ENCODE peak calls at places on chromosomes 16 and 17, in four cellular contexts. J, S, F and O are unnamed samples.

GRCh38 chr17:82445542-82445941 is 5.0 kb downstream of the CYBC1 start:
- DNase-seq in J (no peak), S (no peak), F (no peak), O (no peak)

GRCh38 chr17:42387663-42388380 is 420 bp downstream of the STAT3 start:
- DNase-seq in J (peak; percentile 80), S (peak; percentile 41), F (no peak), O (no peak)

GRCh38 chr16:74865922-74866598 is 91.4 kb upstream of the FA2H start:
- DNase-seq in J (no peak), S (no peak), F (no peak), O (peak; percentile 37)

GRCh38 chr17:41486809-41487530 is 2.7 kb downstream of the KRT36 start:
- DNase-seq in J (no peak), F (no peak), S (no peak), O (no peak)

GRCh38 chr17:65022137-65022536 is 34.4 kb downstream of the GNA13 start:
- DNase-seq in S (no peak), F (no peak), J (no peak), O (no peak)

GRCh38 chr17:66441012-66441703 is 138.7 kb downstream of the PRKCA start:
- DNase-seq in J (no peak), S (no peak), F (no peak), O (no peak)

GRCh38 chr17:41505836-41506767 is 690 bp upstream of the KRT13 start:
- DNase-seq in S (no peak), J (no peak), F (no peak), O (no peak)

GRCh38 chr16:79299154-79299799 is 301.3 kb downstream of the MAF start:
- DNase-seq in J (no peak), F (no peak), S (no peak), O (no peak)

GRCh38 chr17:55271958-55272710 is 7.4 kb downstream of the HLF start:
- DNase-seq in S (no peak), J (no peak), F (no peak), O (no peak)

GRCh38 chr17:39602533-39603303 is 5.0 kb downstream of the NEUROD2 start:
- DNase-seq in F (no peak), S (no peak), J (no peak), O (no peak)

GRCh38 chr17:78458739-78459335 is 80.4 kb downstream of the PGS1 start:
- DNase-seq in S (no peak), J (no peak), F (no peak), O (no peak)

GRCh38 chr17:2202302-2202995 is 101.1 kb downstream of the SMG6 start:
- DNase-seq in J (no peak), F (peak; percentile 44), S (no peak), O (no peak)

GRCh38 chr17:18999911-19000310 is 4.7 kb downstream of the FAM83G start:
- DNase-seq in S (no peak), J (no peak), F (no peak), O (no peak)

GRCh38 chr17:80318166-80318565 is 57.5 kb downstream of the RNF213 start:
- DNase-seq in F (no peak), S (no peak), J (no peak), O (no peak)

GRCh38 chr16:3645108-3645503 is 9.4 kb upstream of the DNASE1 start:
- DNase-seq in J (peak; percentile 39), F (no peak), S (no peak), O (no peak)

GRCh38 chr17:47883589-47884426 is 12.2 kb upstream of the SP2 start:
- DNase-seq in J (no peak), S (no peak), F (no peak), O (no peak)

GRCh38 chr16:27863377-27863776 is 200.1 kb downstream of the GSG1L start:
- DNase-seq in J (no peak), S (no peak), F (no peak), O (no peak)

GRCh38 chr17:4856271-4856936 is 23.3 kb downstream of the MINK1 start:
- DNase-seq in S (no peak), F (no peak), J (no peak), O (no peak)

GRCh38 chr17:28533091-28533670 is 19.2 kb downstream of the UNC119 start:
- DNase-seq in S (no peak), F (no peak), J (no peak), O (no peak)

GRCh38 chr17:47929218-47930000 is 12.0 kb upstream of the PNPO start:
- DNase-seq in S (no peak), J (peak; percentile 74), F (no peak), O (no peak)

GRCh38 chr17:17206913-17207368 is 808 bp upstream of the PLD6 start:
- DNase-seq in S (no peak), F (peak; percentile 64), J (no peak), O (no peak)

GRCh38 chr16:582614-583331 is 7.1 kb upstream of the RAB40C start:
- DNase-seq in F (no peak), S (no peak), J (no peak), O (no peak)

GRCh38 chr16:63287411-63287810 is 1251.2 kb upstream of the CDH8 start:
- DNase-seq in F (no peak), S (no peak), J (no peak), O (no peak)

GRCh38 chr16:63292036-63292435 is 1255.8 kb upstream of the CDH8 start:
- DNase-seq in J (peak; percentile 64), F (no peak), S (no peak), O (no peak)

DNA sequence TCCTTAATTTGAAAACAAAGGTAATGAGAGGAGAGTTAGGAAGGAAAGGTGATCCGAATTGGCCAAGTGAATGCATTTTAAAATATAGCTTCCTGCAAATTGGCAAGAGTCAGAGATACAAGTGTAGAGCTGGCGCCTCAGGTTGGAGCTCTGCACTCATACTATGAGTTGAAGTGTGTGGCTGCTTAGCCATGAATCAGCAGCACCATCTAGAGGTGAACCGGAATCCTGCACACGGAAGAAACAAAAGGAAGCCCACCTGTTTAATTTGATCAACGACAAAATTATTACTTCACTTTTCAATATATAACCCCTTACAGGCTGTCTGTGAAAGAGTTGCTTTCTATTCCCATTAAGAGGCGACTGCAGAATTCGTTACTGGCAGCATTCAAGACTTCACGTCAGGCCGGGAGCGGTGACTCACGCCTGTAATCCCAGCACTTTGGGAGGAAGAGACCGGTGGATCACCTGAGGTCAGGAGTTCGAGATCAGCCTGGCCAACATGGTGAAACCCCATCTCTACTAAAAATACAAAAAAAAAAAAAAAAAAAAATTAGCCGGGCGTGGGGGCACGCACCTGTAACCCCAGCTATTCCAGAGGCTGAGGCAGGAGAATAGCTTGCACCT is 1253.7 kb upstream of the CDH8 start:
- DNase-seq in F (no peak), J (peak; percentile 60), S (peak; percentile 9), O (peak; percentile 0)
- TF ChIP-seq CTCF in F (peak; percentile 87), J (no peak), S (peak; percentile 48), O (no peak)

GRCh38 chr17:35051579-35052239 is 11.8 kb downstream of the RFFL start:
- DNase-seq in J (no peak), F (no peak), S (peak; percentile 61), O (peak; percentile 50)
- H3K4me3 ChIP-seq in J (no peak overlapping the region), F (no peak overlapping the region), S (no peak overlapping the region), O (no peak overlapping the region)

DNA sequence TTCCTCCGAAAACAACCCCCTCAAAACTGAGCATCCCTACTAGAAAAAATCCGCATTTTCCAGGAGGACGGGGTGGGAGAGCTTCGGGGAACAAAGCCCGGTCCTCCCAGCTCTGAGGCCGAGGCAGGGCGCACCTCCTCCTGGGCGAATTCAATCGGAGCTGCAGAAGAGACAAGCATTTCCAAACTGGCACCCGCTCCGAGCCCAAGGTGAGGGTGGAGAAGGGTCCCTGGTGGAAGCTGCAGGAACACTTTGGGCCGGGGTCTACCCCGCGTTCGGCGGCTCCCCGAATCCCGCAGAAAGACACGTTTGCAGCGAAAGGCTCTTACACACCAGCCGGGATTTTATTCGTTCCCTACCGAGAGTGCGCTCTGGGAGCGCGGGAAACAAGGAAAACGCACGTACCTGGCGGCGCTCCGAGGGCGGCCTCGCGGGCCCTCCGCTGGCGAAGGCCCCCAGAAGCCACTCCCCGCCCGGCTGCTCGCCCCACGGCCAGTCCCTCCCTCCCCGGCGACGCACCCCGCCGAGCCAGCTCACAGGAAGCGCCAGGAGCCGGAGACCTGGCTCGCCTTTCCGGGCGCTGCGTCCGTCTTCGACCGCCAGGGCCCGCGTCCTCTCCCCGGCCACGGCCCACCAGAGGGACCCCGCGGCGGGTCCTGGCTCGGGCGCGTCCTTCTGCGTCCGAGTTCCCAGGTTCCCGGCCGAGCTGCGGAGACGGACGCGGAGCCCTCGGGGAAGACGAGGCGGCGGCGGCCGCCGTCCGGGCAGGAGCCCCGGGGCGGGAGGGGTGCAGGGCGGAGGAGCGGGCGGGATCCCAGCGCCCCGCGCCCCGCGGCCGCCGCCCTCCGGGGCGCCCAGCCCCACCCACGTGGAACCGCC is 49.8 kb upstream of the BAHCC1 start:
- DNase-seq in S (peak; percentile 92), J (peak; percentile 97), F (peak; percentile 91), O (peak; percentile 93)
- TF ChIP-seq CTCF in S (peak; percentile 33), J (peak; percentile 50), F (peak; percentile 43), O (peak; percentile 22)

GRCh38 chr17:35448214-35448898 is at the start of gene SLFN13:
- DNase-seq in J (peak; percentile 90), S (peak; percentile 60), F (peak; percentile 81), O (peak; percentile 8)
- H3K4me3 ChIP-seq in J (peak within 1 kb of the TSS; percentile 60), S (peak within 1 kb of the TSS; percentile 57), F (peak within 1 kb of the TSS; percentile 38), O (peak within 1 kb of the TSS; percentile 53)

GRCh38 chr17:3693099-3693498 is 2.9 kb downstream of the P2RX5 start:
- DNase-seq in F (no peak), J (no peak), S (no peak), O (no peak)

GRCh38 chr17:3690094-3690715 is 5.8 kb downstream of the P2RX5 start:
- DNase-seq in S (no peak), J (no peak), F (no peak), O (no peak)

GRCh38 chr17:3689262-3690093 is 6.5 kb downstream of the P2RX5 start:
- DNase-seq in J (no peak), F (no peak), S (no peak), O (no peak)

GRCh38 chr17:3692346-3692745 is 3.6 kb downstream of the P2RX5 start:
- DNase-seq in J (no peak), S (no peak), F (no peak), O (no peak)

DNA sequence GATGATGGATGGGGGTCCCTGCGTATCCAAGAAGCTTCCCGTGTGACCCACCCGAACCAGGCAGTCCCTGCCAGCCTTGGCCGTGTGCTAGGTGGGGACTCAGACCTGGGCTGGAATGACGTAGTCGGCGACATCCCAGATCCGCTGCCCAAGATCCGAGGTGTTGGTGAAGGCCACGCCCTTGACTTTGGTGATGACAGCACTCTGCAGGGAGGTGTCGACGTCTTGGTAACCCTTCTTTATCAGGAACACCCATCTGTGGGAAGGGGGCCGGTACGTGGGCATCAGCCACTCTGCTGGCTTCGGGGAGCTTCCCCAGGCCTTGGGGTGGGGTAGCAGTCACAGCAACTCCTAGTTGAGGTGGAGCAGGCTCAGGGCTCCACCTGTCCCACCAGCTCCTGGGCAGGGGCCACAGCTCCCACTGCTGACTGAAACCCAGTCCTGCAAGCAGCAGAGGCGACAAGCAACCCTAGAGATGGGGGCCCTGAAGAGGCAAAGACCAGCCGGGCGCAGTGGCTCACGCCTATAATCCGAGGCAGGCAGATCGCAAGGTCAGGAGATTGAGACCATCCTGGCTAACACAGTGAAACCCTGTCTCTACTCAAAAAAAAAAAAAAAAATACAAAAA is 4.3 kb downstream of the P2RX5 start:
- DNase-seq in J (no peak), S (no peak), F (no peak), O (no peak)
- TF ChIP-seq CTCF in J (no peak), S (peak; percentile 26), F (no peak), O (no peak)